ENCODE peak calls at places on chromosomes 2 and 18, in six cellular contexts. One of them, this sample, is unnamed.
A peak's percentile ranks its signal among the peaks of the same experiment; 100 is the strongest.

GRCh38 chr2:158893057-158893456 is 75.4 kb upstream of the TANC1 start:
- DNase-seq in PC-3: no peak
- DNase-seq in neural progenitor cell: no peak
- DNase-seq in GM23338: no peak
- DNase-seq in GM23248: peak; percentile 76
- DNase-seq in MM.1S: no peak
- DNase-seq in this sample: no peak

GRCh38 chr2:224016963-224017362 is 22.1 kb downstream of the SERPINE2 start:
- DNase-seq in PC-3: no peak
- DNase-seq in neural progenitor cell: no peak
- DNase-seq in GM23338: no peak
- DNase-seq in GM23248: no peak
- DNase-seq in MM.1S: no peak
- DNase-seq in this sample: no peak

GRCh38 chr2:99660616-99661416 is 171.0 kb upstream of the REV1 start:
- DNase-seq in PC-3: no peak
- DNase-seq in neural progenitor cell: no peak
- DNase-seq in GM23338: peak; percentile 26
- DNase-seq in GM23248: no peak
- DNase-seq in MM.1S: no peak
- DNase-seq in this sample: no peak

GRCh38 chr2:121740973-121741372 is 4.3 kb upstream of the NIFK start:
- DNase-seq in PC-3: no peak
- DNase-seq in neural progenitor cell: no peak
- DNase-seq in GM23338: no peak
- DNase-seq in GM23248: no peak
- DNase-seq in MM.1S: no peak
- DNase-seq in this sample: no peak

GRCh38 chr2:27042159-27042661 is 9.3 kb upstream of the AGBL5 start:
- DNase-seq in PC-3: no peak
- DNase-seq in neural progenitor cell: no peak
- DNase-seq in GM23338: no peak
- DNase-seq in GM23248: peak; percentile 22
- DNase-seq in MM.1S: no peak
- DNase-seq in this sample: no peak

GRCh38 chr2:235398321-235398720 is 95.5 kb upstream of the AGAP1 start:
- DNase-seq in PC-3: no peak
- DNase-seq in neural progenitor cell: no peak
- DNase-seq in GM23338: no peak
- DNase-seq in GM23248: no peak
- DNase-seq in MM.1S: no peak
- DNase-seq in this sample: no peak

GRCh38 chr2:230924092-230924469 is 961 bp downstream of the GPR55 start:
- DNase-seq in PC-3: no peak
- DNase-seq in neural progenitor cell: no peak
- DNase-seq in GM23338: no peak
- DNase-seq in GM23248: no peak
- DNase-seq in MM.1S: no peak
- DNase-seq in this sample: no peak

GRCh38 chr18:76374330-76375281 is 120.4 kb downstream of the ZNF516 start:
- DNase-seq in PC-3: no peak
- DNase-seq in neural progenitor cell: no peak
- DNase-seq in GM23338: no peak
- DNase-seq in GM23248: no peak
- DNase-seq in MM.1S: no peak
- DNase-seq in this sample: no peak

GRCh38 chr2:75294362-75294761 is 95.0 kb upstream of the TACR1 start:
- DNase-seq in PC-3: no peak
- DNase-seq in neural progenitor cell: no peak
- DNase-seq in GM23338: no peak
- DNase-seq in GM23248: no peak
- DNase-seq in MM.1S: no peak
- DNase-seq in this sample: no peak

GRCh38 chr2:20381457-20381856 is 30.8 kb upstream of the PUM2 start:
- DNase-seq in PC-3: peak; percentile 12
- DNase-seq in neural progenitor cell: peak; percentile 28
- DNase-seq in GM23338: no peak
- DNase-seq in GM23248: peak; percentile 49
- DNase-seq in MM.1S: no peak
- DNase-seq in this sample: no peak

GRCh38 chr2:183541766-183542165 is 417.5 kb downstream of the NUP35 start:
- DNase-seq in PC-3: peak; percentile 46
- DNase-seq in neural progenitor cell: no peak
- DNase-seq in GM23338: no peak
- DNase-seq in GM23248: peak; percentile 12
- DNase-seq in MM.1S: no peak
- DNase-seq in this sample: no peak

GRCh38 chr2:73963385-73964120 is 21.2 kb upstream of the TET3 start:
- DNase-seq in PC-3: no peak
- DNase-seq in neural progenitor cell: no peak
- DNase-seq in GM23338: no peak
- DNase-seq in GM23248: no peak
- DNase-seq in MM.1S: no peak
- DNase-seq in this sample: no peak

GRCh38 chr2:238848941-238849853 is 1.3 kb downstream of the TWIST2 start:
- DNase-seq in PC-3: no peak
- DNase-seq in neural progenitor cell: peak; percentile 55
- DNase-seq in GM23338: peak; percentile 65
- DNase-seq in GM23248: peak; percentile 57
- DNase-seq in MM.1S: no peak
- DNase-seq in this sample: no peak

GRCh38 chr2:46643951-46644350 is 164.6 kb downstream of the TMEM247 start:
- DNase-seq in PC-3: peak; percentile 88
- DNase-seq in neural progenitor cell: no peak
- DNase-seq in GM23338: no peak
- DNase-seq in GM23248: no peak
- DNase-seq in MM.1S: peak; percentile 39
- DNase-seq in this sample: peak; percentile 38

GRCh38 chr2:181656450-181657261 is at the start of gene CERKL:
- DNase-seq in PC-3: peak; percentile 76
- DNase-seq in neural progenitor cell: peak; percentile 82
- DNase-seq in GM23338: peak; percentile 89
- DNase-seq in GM23248: peak; percentile 36
- DNase-seq in MM.1S: peak; percentile 80
- DNase-seq in this sample: peak; percentile 89

GRCh38 chr2:204654679-204655078 is 109.4 kb downstream of the PARD3B start:
- DNase-seq in PC-3: no peak
- DNase-seq in neural progenitor cell: no peak
- DNase-seq in GM23338: no peak
- DNase-seq in GM23248: no peak
- DNase-seq in MM.1S: no peak
- DNase-seq in this sample: no peak

GRCh38 chr18:52312321-52312720 is 27.7 kb upstream of the DCC start:
- DNase-seq in PC-3: peak; percentile 16
- DNase-seq in neural progenitor cell: no peak
- DNase-seq in GM23338: no peak
- DNase-seq in GM23248: no peak
- DNase-seq in MM.1S: no peak
- DNase-seq in this sample: no peak

GRCh38 chr2:180707867-180708205 is 272.6 kb upstream of the UBE2E3 start:
- DNase-seq in PC-3: peak; percentile 93
- DNase-seq in neural progenitor cell: peak; percentile 60
- DNase-seq in GM23338: no peak
- DNase-seq in GM23248: peak; percentile 96
- DNase-seq in MM.1S: no peak
- DNase-seq in this sample: peak; percentile 47

GRCh38 chr2:10161206-10161931 is 38.8 kb downstream of the RRM2 start:
- DNase-seq in PC-3: peak; percentile 19
- DNase-seq in neural progenitor cell: no peak
- DNase-seq in GM23338: no peak
- DNase-seq in GM23248: no peak
- DNase-seq in MM.1S: no peak
- DNase-seq in this sample: no peak

GRCh38 chr2:205024822-205025518 is 479.7 kb downstream of the PARD3B start:
- DNase-seq in PC-3: peak; percentile 95
- DNase-seq in neural progenitor cell: no peak
- DNase-seq in GM23338: no peak
- DNase-seq in GM23248: peak; percentile 97
- DNase-seq in MM.1S: no peak
- DNase-seq in this sample: peak; percentile 85

GRCh38 chr2:37770797-37771196 is 99.4 kb upstream of the CDC42EP3 start:
- DNase-seq in PC-3: no peak
- DNase-seq in neural progenitor cell: no peak
- DNase-seq in GM23338: no peak
- DNase-seq in GM23248: no peak
- DNase-seq in MM.1S: no peak
- DNase-seq in this sample: no peak

GRCh38 chr18:34322365-34323289 is 97.9 kb upstream of the NOL4 start:
- DNase-seq in PC-3: peak; percentile 41
- DNase-seq in neural progenitor cell: peak; percentile 85
- DNase-seq in GM23338: peak; percentile 89
- DNase-seq in GM23248: peak; percentile 81
- DNase-seq in MM.1S: peak; percentile 53
- DNase-seq in this sample: peak; percentile 31

GRCh38 chr2:111117666-111118454 is 2.9 kb upstream of the BCL2L11 start:
- DNase-seq in PC-3: no peak
- DNase-seq in neural progenitor cell: peak; percentile 63
- DNase-seq in GM23338: peak; percentile 47
- DNase-seq in GM23248: peak; percentile 74
- DNase-seq in MM.1S: peak; percentile 10
- DNase-seq in this sample: no peak

GRCh38 chr18:72762505-72763122 is 105.2 kb downstream of the NETO1 start:
- DNase-seq in PC-3: peak; percentile 84
- DNase-seq in neural progenitor cell: peak; percentile 71
- DNase-seq in GM23338: peak; percentile 73
- DNase-seq in GM23248: peak; percentile 65
- DNase-seq in MM.1S: peak; percentile 72
- DNase-seq in this sample: peak; percentile 63

GRCh38 chr2:237509905-237510304 is 22.9 kb downstream of the MLPH start:
- DNase-seq in PC-3: no peak
- DNase-seq in neural progenitor cell: no peak
- DNase-seq in GM23338: no peak
- DNase-seq in GM23248: no peak
- DNase-seq in MM.1S: no peak
- DNase-seq in this sample: no peak

GRCh38 chr2:60534034-60534393 is 19.4 kb downstream of the BCL11A start:
- DNase-seq in PC-3: no peak
- DNase-seq in neural progenitor cell: no peak
- DNase-seq in GM23338: peak; percentile 74
- DNase-seq in GM23248: no peak
- DNase-seq in MM.1S: no peak
- DNase-seq in this sample: no peak
- H3F3A ChIP-seq in PC-3: peaks cover 5% of the 10 kb centered on the region
- H3F3A ChIP-seq in neural progenitor cell: no peaks in the 10 kb centered on the region
- H3F3A ChIP-seq in GM23338: no peaks in the 10 kb centered on the region
- H3F3A ChIP-seq in GM23248: peaks cover 15% of the 10 kb centered on the region
- H3F3A ChIP-seq in MM.1S: no peaks in the 10 kb centered on the region
- H3F3A ChIP-seq in this sample: no peaks in the 10 kb centered on the region

DNA sequence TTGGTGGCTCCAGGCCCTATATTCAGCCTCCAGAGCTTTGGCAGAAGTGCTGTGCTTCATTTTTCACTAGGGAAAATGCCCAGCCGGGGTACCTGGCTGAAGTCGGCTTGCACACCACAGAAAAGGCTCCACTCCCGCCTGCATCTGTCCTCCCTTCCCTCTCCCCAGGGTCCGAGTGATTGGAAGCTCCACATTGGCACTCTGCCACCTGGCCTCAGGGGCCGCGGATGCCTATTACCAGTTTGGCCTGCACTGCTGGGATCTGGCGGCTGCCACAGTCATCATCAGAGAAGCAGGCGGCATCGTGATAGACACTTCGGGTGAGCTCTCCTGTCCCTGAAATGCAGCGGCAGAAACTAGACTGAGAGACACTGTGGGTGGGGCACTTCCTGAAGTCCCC is 47.4 kb downstream of the IMPA2 start:
- DNase-seq in PC-3: no peak
- DNase-seq in neural progenitor cell: no peak
- DNase-seq in GM23338: no peak
- DNase-seq in GM23248: no peak
- DNase-seq in MM.1S: no peak
- DNase-seq in this sample: no peak
- TF ChIP-seq EZH2 in PC-3: no peak
- TF ChIP-seq EZH2 in neural progenitor cell: no peak
- TF ChIP-seq EZH2 in GM23338: no peak
- TF ChIP-seq EZH2 in GM23248: no peak
- TF ChIP-seq EZH2 in MM.1S: no peak
- TF ChIP-seq EZH2 in this sample: no peak

DNA sequence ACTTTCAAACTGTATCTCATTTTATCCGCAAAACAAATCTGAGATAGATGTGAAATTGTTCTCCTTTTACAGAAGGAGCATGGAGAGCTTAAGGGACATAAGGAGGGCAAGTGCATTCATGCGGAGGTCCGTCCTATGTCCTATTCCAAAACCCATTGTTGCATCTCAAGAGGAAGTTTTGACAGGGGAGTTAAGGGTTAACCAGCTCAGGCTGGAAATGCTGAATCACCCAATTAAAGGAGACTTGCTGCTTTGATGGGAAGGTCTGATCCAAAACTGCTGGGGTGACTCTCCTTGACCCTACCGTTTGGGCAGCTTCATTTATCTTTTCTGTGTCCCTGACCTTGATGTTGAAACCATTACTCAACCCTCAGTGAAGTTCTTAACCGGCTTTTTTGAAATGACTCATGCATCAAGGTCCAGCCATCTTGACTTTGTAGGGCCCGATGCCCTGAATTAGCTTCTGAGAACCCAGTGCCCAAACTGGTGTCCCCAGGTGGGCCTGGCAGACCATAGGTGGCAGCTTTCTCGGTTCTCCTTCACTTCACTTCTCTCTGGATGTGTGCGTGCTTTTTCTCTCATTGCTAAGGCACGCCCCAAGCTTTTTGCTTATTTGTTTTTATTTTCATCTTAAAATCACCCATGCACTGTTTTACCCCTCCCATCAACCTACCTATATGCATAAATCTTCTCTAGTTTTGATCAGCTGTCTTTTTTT is 15.9 kb upstream of the TXNDC2 start:
- DNase-seq in PC-3: peak; percentile 33
- DNase-seq in neural progenitor cell: no peak
- DNase-seq in GM23338: peak; percentile 48
- DNase-seq in GM23248: peak; percentile 82
- DNase-seq in MM.1S: no peak
- DNase-seq in this sample: peak; percentile 40
- H3K4me2 ChIP-seq in PC-3: no peak overlapping the region
- H3K4me2 ChIP-seq in neural progenitor cell: no peak overlapping the region
- H3K4me2 ChIP-seq in GM23338: peak overlapping the region; percentile 49
- H3K4me2 ChIP-seq in GM23248: peak overlapping the region; percentile 7
- H3K4me2 ChIP-seq in MM.1S: no peak overlapping the region
- H3K4me2 ChIP-seq in this sample: peak overlapping the region; percentile 56

GRCh38 chr2:177225965-177226360 is 13.4 kb downstream of the HNRNPA3 start:
- DNase-seq in PC-3: no peak
- DNase-seq in neural progenitor cell: no peak
- DNase-seq in GM23338: no peak
- DNase-seq in GM23248: no peak
- DNase-seq in MM.1S: no peak
- DNase-seq in this sample: no peak
- H3F3A ChIP-seq in PC-3: peaks cover 12% of the 10 kb centered on the region
- H3F3A ChIP-seq in neural progenitor cell: peaks cover 89% of the 10 kb centered on the region
- H3F3A ChIP-seq in GM23338: no peaks in the 10 kb centered on the region
- H3F3A ChIP-seq in GM23248: peaks cover 99% of the 10 kb centered on the region
- H3F3A ChIP-seq in MM.1S: peaks cover 74% of the 10 kb centered on the region
- H3F3A ChIP-seq in this sample: peaks cover 100% of the 10 kb centered on the region

This sample was measured in PC-9.